ENCODE peak calls at places on chromosome 5, in six cellular contexts. One of them, this sample, is unnamed.

GRCh38 chr5:125829349-125829748 is 593.9 kb upstream of the GRAMD2B start:
- DNase-seq in astrocyte: no peak
- DNase-seq in esophagus squamous epithelium: no peak
- DNase-seq in GM12864: peak; percentile 24
- DNase-seq in AG09309: no peak
- DNase-seq in PC-3: no peak
- DNase-seq in this sample: peak; percentile 73

GRCh38 chr5:65101706-65102105 is 333.0 kb downstream of the CWC27 start:
- DNase-seq in AG09309: no peak
- DNase-seq in PC-3: no peak
- DNase-seq in astrocyte: no peak
- DNase-seq in GM12864: no peak
- DNase-seq in esophagus squamous epithelium: no peak
- DNase-seq in this sample: no peak

GRCh38 chr5:18984559-18985080 is 1003.4 kb downstream of the CDH18 start:
- DNase-seq in GM12864: no peak
- DNase-seq in esophagus squamous epithelium: no peak
- DNase-seq in PC-3: peak; percentile 92
- DNase-seq in AG09309: no peak
- DNase-seq in astrocyte: no peak
- DNase-seq in this sample: no peak

GRCh38 chr5:72079288-72079687 is 28.0 kb upstream of the MAP1B start:
- DNase-seq in esophagus squamous epithelium: no peak
- DNase-seq in astrocyte: no peak
- DNase-seq in AG09309: no peak
- DNase-seq in GM12864: no peak
- DNase-seq in PC-3: no peak
- DNase-seq in this sample: no peak

GRCh38 chr5:14351845-14352712 is 208.9 kb downstream of the TRIO start:
- DNase-seq in astrocyte: peak; percentile 33
- DNase-seq in esophagus squamous epithelium: peak; percentile 4
- DNase-seq in AG09309: peak; percentile 32
- DNase-seq in GM12864: no peak
- DNase-seq in PC-3: peak; percentile 80
- DNase-seq in this sample: peak; percentile 74

GRCh38 chr5:27594141-27594540 is 555.8 kb upstream of the CDH9 start:
- DNase-seq in GM12864: no peak
- DNase-seq in AG09309: no peak
- DNase-seq in astrocyte: no peak
- DNase-seq in PC-3: no peak
- DNase-seq in esophagus squamous epithelium: no peak
- DNase-seq in this sample: no peak

GRCh38 chr5:145718956-145719355 is 116.2 kb downstream of the PRELID2 start:
- DNase-seq in astrocyte: peak; percentile 20
- DNase-seq in AG09309: no peak
- DNase-seq in PC-3: peak; percentile 44
- DNase-seq in GM12864: no peak
- DNase-seq in esophagus squamous epithelium: no peak
- DNase-seq in this sample: no peak

GRCh38 chr5:93574939-93575241 is 6.1 kb downstream of the NR2F1-AS1 start:
- DNase-seq in astrocyte: no peak
- DNase-seq in PC-3: no peak
- DNase-seq in esophagus squamous epithelium: no peak
- DNase-seq in GM12864: no peak
- DNase-seq in AG09309: no peak
- DNase-seq in this sample: no peak

GRCh38 chr5:119274024-119274766 is 81.6 kb upstream of the TNFAIP8 start:
- DNase-seq in PC-3: peak; percentile 94
- DNase-seq in AG09309: no peak
- DNase-seq in esophagus squamous epithelium: no peak
- DNase-seq in GM12864: no peak
- DNase-seq in astrocyte: peak; percentile 16
- DNase-seq in this sample: no peak

GRCh38 chr5:143921525-143922311 is 109.8 kb downstream of the HMHB1 start:
- DNase-seq in esophagus squamous epithelium: no peak
- DNase-seq in PC-3: peak; percentile 92
- DNase-seq in AG09309: peak; percentile 81
- DNase-seq in GM12864: no peak
- DNase-seq in astrocyte: peak; percentile 77
- DNase-seq in this sample: no peak

GRCh38 chr5:6395102-6395445 is 16.7 kb upstream of the MED10 start:
- DNase-seq in astrocyte: no peak
- DNase-seq in PC-3: no peak
- DNase-seq in esophagus squamous epithelium: no peak
- DNase-seq in AG09309: no peak
- DNase-seq in GM12864: no peak
- DNase-seq in this sample: no peak

GRCh38 chr5:66197764-66198405 is 53.8 kb downstream of the SREK1 start:
- DNase-seq in GM12864: no peak
- DNase-seq in esophagus squamous epithelium: no peak
- DNase-seq in astrocyte: peak; percentile 66
- DNase-seq in PC-3: no peak
- DNase-seq in AG09309: no peak
- DNase-seq in this sample: no peak

GRCh38 chr5:16312786-16313185 is 133.2 kb upstream of the MARCHF11 start:
- DNase-seq in PC-3: no peak
- DNase-seq in astrocyte: no peak
- DNase-seq in esophagus squamous epithelium: no peak
- DNase-seq in AG09309: no peak
- DNase-seq in GM12864: no peak
- DNase-seq in this sample: no peak

GRCh38 chr5:33241826-33242225 is 198.9 kb upstream of the TARS1 start:
- DNase-seq in astrocyte: no peak
- DNase-seq in AG09309: no peak
- DNase-seq in GM12864: peak; percentile 19
- DNase-seq in PC-3: no peak
- DNase-seq in esophagus squamous epithelium: no peak
- DNase-seq in this sample: peak; percentile 24

GRCh38 chr5:37772255-37772654 is 67.6 kb downstream of the GDNF start:
- DNase-seq in astrocyte: no peak
- DNase-seq in AG09309: no peak
- DNase-seq in GM12864: no peak
- DNase-seq in esophagus squamous epithelium: no peak
- DNase-seq in PC-3: no peak
- DNase-seq in this sample: no peak

GRCh38 chr5:139942243-139942642 is 100.9 kb downstream of the NRG2 start:
- DNase-seq in esophagus squamous epithelium: no peak
- DNase-seq in astrocyte: no peak
- DNase-seq in GM12864: no peak
- DNase-seq in PC-3: no peak
- DNase-seq in AG09309: no peak
- DNase-seq in this sample: no peak

GRCh38 chr5:155481182-155481581 is 467.6 kb downstream of the KIF4B start:
- DNase-seq in AG09309: no peak
- DNase-seq in astrocyte: no peak
- DNase-seq in GM12864: no peak
- DNase-seq in esophagus squamous epithelium: no peak
- DNase-seq in PC-3: no peak
- DNase-seq in this sample: no peak

GRCh38 chr5:148090780-148091221 is 27.0 kb downstream of the SPINK5 start:
- DNase-seq in astrocyte: no peak
- DNase-seq in GM12864: no peak
- DNase-seq in AG09309: no peak
- DNase-seq in esophagus squamous epithelium: no peak
- DNase-seq in PC-3: peak; percentile 88
- DNase-seq in this sample: peak; percentile 49

GRCh38 chr5:37842048-37842447 is 2.2 kb upstream of the GDNF start:
- DNase-seq in astrocyte: no peak
- DNase-seq in esophagus squamous epithelium: no peak
- DNase-seq in PC-3: no peak
- DNase-seq in AG09309: no peak
- DNase-seq in GM12864: no peak
- DNase-seq in this sample: no peak

DNA sequence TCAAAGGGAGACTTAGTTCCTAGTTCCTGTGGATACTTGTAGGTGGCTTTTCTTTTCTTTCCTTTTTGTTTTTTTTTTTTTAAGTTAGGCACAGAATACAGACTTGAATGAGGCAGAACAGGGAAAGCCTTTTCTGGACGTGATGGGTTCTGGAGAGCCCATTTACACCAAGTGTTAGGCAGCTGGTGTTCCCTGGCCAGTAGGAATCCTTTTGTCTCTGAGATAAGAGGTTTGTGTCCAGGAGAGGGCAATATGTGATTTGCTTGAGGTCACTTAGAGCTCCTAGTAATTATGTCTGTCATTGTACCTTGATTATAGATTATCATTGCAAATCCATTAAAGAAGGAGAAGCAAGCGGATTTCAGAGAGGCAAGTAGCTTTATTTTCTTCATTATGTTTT is 9.1 kb downstream of the MEGF10 start:
- DNase-seq in AG09309: no peak
- DNase-seq in PC-3: no peak
- DNase-seq in esophagus squamous epithelium: no peak
- DNase-seq in GM12864: no peak
- DNase-seq in astrocyte: no peak
- DNase-seq in this sample: no peak
- TF ChIP-seq CTCF in AG09309: no peak
- TF ChIP-seq CTCF in PC-3: no peak
- TF ChIP-seq CTCF in esophagus squamous epithelium: no peak
- TF ChIP-seq CTCF in GM12864: no peak
- TF ChIP-seq CTCF in astrocyte: no peak
- TF ChIP-seq CTCF in this sample: no peak

GRCh38 chr5:171450423-171451246 is 31.2 kb downstream of the FGF18 start:
- DNase-seq in esophagus squamous epithelium: no peak
- DNase-seq in PC-3: no peak
- DNase-seq in GM12864: no peak
- DNase-seq in AG09309: peak; percentile 49
- DNase-seq in astrocyte: peak; percentile 65
- DNase-seq in this sample: no peak
- H3K4me3 ChIP-seq in esophagus squamous epithelium: peak overlapping the region; percentile 43
- H3K4me3 ChIP-seq in PC-3: no peak overlapping the region
- H3K4me3 ChIP-seq in GM12864: no peak overlapping the region
- H3K4me3 ChIP-seq in AG09309: peak overlapping the region; percentile 26
- H3K4me3 ChIP-seq in astrocyte: peak overlapping the region; percentile 42
- H3K4me3 ChIP-seq in this sample: no peak overlapping the region

GRCh38 chr5:35345222-35345621 is 114.9 kb upstream of the PRLR start:
- DNase-seq in astrocyte: no peak
- DNase-seq in esophagus squamous epithelium: no peak
- DNase-seq in AG09309: no peak
- DNase-seq in PC-3: peak; percentile 34
- DNase-seq in GM12864: no peak
- DNase-seq in this sample: no peak
- TF ChIP-seq CTCF in astrocyte: no peak
- TF ChIP-seq CTCF in esophagus squamous epithelium: no peak
- TF ChIP-seq CTCF in AG09309: peak; percentile 27
- TF ChIP-seq CTCF in PC-3: peak; percentile 46
- TF ChIP-seq CTCF in GM12864: peak; percentile 24
- TF ChIP-seq CTCF in this sample: peak; percentile 2

GRCh38 chr5:89277791-89278190 is 394.8 kb upstream of the MEF2C start:
- DNase-seq in AG09309: no peak
- DNase-seq in astrocyte: peak; percentile 50
- DNase-seq in PC-3: peak; percentile 72
- DNase-seq in GM12864: no peak
- DNase-seq in esophagus squamous epithelium: no peak
- DNase-seq in this sample: peak; percentile 42
- H3K4me3 ChIP-seq in AG09309: no peak overlapping the region
- H3K4me3 ChIP-seq in astrocyte: no peak overlapping the region
- H3K4me3 ChIP-seq in PC-3: no peak overlapping the region
- H3K4me3 ChIP-seq in GM12864: no peak overlapping the region
- H3K4me3 ChIP-seq in esophagus squamous epithelium: no peak overlapping the region
- H3K4me3 ChIP-seq in this sample: no peak overlapping the region

GRCh38 chr5:56303511-56303910 is 70.4 kb upstream of the ANKRD55 start:
- DNase-seq in PC-3: no peak
- DNase-seq in GM12864: no peak
- DNase-seq in astrocyte: no peak
- DNase-seq in AG09309: no peak
- DNase-seq in esophagus squamous epithelium: no peak
- DNase-seq in this sample: no peak
- TF ChIP-seq CTCF in PC-3: no peak
- TF ChIP-seq CTCF in GM12864: no peak
- TF ChIP-seq CTCF in astrocyte: no peak
- TF ChIP-seq CTCF in AG09309: no peak
- TF ChIP-seq CTCF in esophagus squamous epithelium: no peak
- TF ChIP-seq CTCF in this sample: no peak

GRCh38 chr5:132411382-132411925 is 41.9 kb downstream of the SLC22A5 start:
- DNase-seq in AG09309: no peak
- DNase-seq in esophagus squamous epithelium: no peak
- DNase-seq in GM12864: no peak
- DNase-seq in astrocyte: no peak
- DNase-seq in PC-3: peak; percentile 71
- DNase-seq in this sample: peak; percentile 68
- H3K4me3 ChIP-seq in AG09309: peak overlapping the region; percentile 58
- H3K4me3 ChIP-seq in esophagus squamous epithelium: peak overlapping the region; percentile 64
- H3K4me3 ChIP-seq in GM12864: peak overlapping the region; percentile 96
- H3K4me3 ChIP-seq in astrocyte: peak overlapping the region; percentile 61
- H3K4me3 ChIP-seq in PC-3: peak overlapping the region; percentile 71
- H3K4me3 ChIP-seq in this sample: peak overlapping the region; percentile 92

DNA sequence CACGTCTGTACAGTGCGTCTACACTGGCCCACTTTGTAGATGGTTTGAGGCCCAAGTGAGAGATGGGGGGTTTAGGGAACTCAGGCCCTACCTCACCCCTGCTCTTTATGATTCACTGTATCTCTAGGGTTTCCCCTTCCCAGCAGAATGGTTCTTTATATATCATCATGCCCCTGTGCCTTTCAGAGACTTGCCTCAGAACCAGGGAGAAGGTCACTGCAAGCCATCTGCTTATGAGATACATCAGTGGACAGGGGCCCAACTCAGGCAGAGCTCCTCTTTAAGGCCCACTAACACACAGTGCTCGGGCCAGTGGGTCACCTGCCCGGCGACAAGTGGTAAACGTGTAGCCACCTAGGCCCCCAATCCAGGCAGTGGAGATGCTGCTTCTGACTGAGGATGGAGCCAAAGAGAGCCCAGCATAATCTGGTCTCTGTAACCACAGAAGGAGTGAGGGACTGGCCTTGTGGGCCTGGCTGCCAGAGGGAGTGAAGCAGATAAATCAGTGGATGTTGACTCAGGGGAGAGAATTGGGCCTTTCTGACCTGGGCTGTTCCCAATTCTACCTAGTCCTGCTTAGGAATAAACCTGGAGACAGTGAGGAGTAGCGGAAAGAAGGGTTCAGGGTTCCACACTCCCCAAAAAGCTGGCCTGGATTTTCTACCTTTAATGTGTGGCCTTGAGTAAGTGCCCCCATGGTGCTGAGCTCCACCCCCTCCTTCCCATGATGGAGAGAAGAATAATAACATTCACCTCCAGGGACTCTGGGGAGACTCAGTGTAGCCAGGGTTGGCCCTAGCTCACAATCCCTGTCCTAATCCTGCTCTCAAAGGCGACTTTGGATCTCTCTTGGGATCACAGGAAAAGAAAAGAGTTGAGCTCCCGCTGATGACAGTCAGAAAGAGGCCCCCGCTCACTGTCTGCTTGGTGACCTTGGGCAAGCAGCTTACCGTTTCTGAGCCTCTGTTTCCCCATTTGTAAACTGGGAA is 2.8 kb upstream of the DUSP1 start:
- DNase-seq in PC-3: no peak
- DNase-seq in GM12864: no peak
- DNase-seq in AG09309: no peak
- DNase-seq in astrocyte: peak; percentile 65
- DNase-seq in esophagus squamous epithelium: no peak
- DNase-seq in this sample: peak; percentile 37
- TF ChIP-seq CTCF in PC-3: no peak
- TF ChIP-seq CTCF in GM12864: no peak
- TF ChIP-seq CTCF in AG09309: peak; percentile 3
- TF ChIP-seq CTCF in astrocyte: no peak
- TF ChIP-seq CTCF in esophagus squamous epithelium: no peak
- TF ChIP-seq CTCF in this sample: no peak